ENCODE peak calls at places on chromosomes 2 and 18, in five cellular contexts. One of them, this sample, is unnamed.
A peak's percentile ranks its signal among the peaks of the same experiment; 100 is the strongest.

GRCh38 chr2:221478106-221478863 is 93.8 kb downstream of the EPHA4 start:
- DNase-seq in PC-9: peak; percentile 48
- DNase-seq in pancreas: no peak
- DNase-seq in fibroblast of lung: no peak
- DNase-seq in heart right ventricle: no peak
- DNase-seq in this sample: no peak

GRCh38 chr2:132681766-132682165 is 11.8 kb upstream of the LYPD1 start:
- DNase-seq in PC-9: no peak
- DNase-seq in pancreas: no peak
- DNase-seq in fibroblast of lung: no peak
- DNase-seq in heart right ventricle: no peak
- DNase-seq in this sample: no peak

GRCh38 chr18:23077493-23078256 is 57.6 kb upstream of the CABLES1 start:
- DNase-seq in PC-9: peak; percentile 30
- DNase-seq in pancreas: no peak
- DNase-seq in fibroblast of lung: no peak
- DNase-seq in heart right ventricle: no peak
- DNase-seq in this sample: no peak

GRCh38 chr2:11155326-11156059 is at the start of gene SLC66A3:
- DNase-seq in PC-9: no peak
- DNase-seq in pancreas: no peak
- DNase-seq in fibroblast of lung: peak; percentile 87
- DNase-seq in heart right ventricle: no peak
- DNase-seq in this sample: peak; percentile 87

GRCh38 chr2:237623428-237624403 is 3.7 kb upstream of the LRRFIP1 start:
- DNase-seq in PC-9: no peak
- DNase-seq in pancreas: no peak
- DNase-seq in fibroblast of lung: peak; percentile 37
- DNase-seq in heart right ventricle: no peak
- DNase-seq in this sample: no peak

GRCh38 chr2:19021100-19021476 is 337.3 kb downstream of the OSR1 start:
- DNase-seq in PC-9: peak; percentile 10
- DNase-seq in pancreas: no peak
- DNase-seq in fibroblast of lung: peak; percentile 95
- DNase-seq in heart right ventricle: no peak
- DNase-seq in this sample: no peak

GRCh38 chr2:213007290-213007838 is 144.0 kb downstream of the IKZF2 start:
- DNase-seq in PC-9: no peak
- DNase-seq in pancreas: no peak
- DNase-seq in fibroblast of lung: peak; percentile 15
- DNase-seq in heart right ventricle: no peak
- DNase-seq in this sample: no peak

GRCh38 chr2:219681301-219682290 is 54.2 kb downstream of the SLC4A3 start:
- DNase-seq in PC-9: no peak
- DNase-seq in pancreas: no peak
- DNase-seq in fibroblast of lung: peak; percentile 77
- DNase-seq in heart right ventricle: no peak
- DNase-seq in this sample: no peak

GRCh38 chr2:2582998-2583545 is 252.0 kb upstream of the MYT1L start:
- DNase-seq in PC-9: no peak
- DNase-seq in pancreas: no peak
- DNase-seq in fibroblast of lung: no peak
- DNase-seq in heart right ventricle: no peak
- DNase-seq in this sample: no peak

GRCh38 chr18:23138470-23138869 is 3.2 kb downstream of the CABLES1 start:
- DNase-seq in PC-9: no peak
- DNase-seq in pancreas: no peak
- DNase-seq in fibroblast of lung: no peak
- DNase-seq in heart right ventricle: peak; percentile 48
- DNase-seq in this sample: no peak

GRCh38 chr18:57940166-57940565 is 103.9 kb upstream of the NEDD4L start:
- DNase-seq in PC-9: no peak
- DNase-seq in pancreas: no peak
- DNase-seq in fibroblast of lung: no peak
- DNase-seq in heart right ventricle: no peak
- DNase-seq in this sample: no peak

GRCh38 chr2:112959109-112959591 is 18.7 kb upstream of the IL36G start:
- DNase-seq in PC-9: no peak
- DNase-seq in pancreas: no peak
- DNase-seq in fibroblast of lung: no peak
- DNase-seq in heart right ventricle: no peak
- DNase-seq in this sample: no peak

GRCh38 chr2:86189782-86190416 is 5.4 kb downstream of the IMMT start:
- DNase-seq in PC-9: no peak
- DNase-seq in pancreas: no peak
- DNase-seq in fibroblast of lung: no peak
- DNase-seq in heart right ventricle: no peak
- DNase-seq in this sample: no peak

GRCh38 chr18:54958711-54959625 is at the start of gene CCDC68:
- DNase-seq in PC-9: peak; percentile 64
- DNase-seq in pancreas: peak; percentile 81
- DNase-seq in fibroblast of lung: peak; percentile 42
- DNase-seq in heart right ventricle: peak; percentile 45
- DNase-seq in this sample: peak; percentile 88

GRCh38 chr2:231326404-231326803 is 69.1 kb upstream of the B3GNT7 start:
- DNase-seq in PC-9: no peak
- DNase-seq in pancreas: no peak
- DNase-seq in fibroblast of lung: no peak
- DNase-seq in heart right ventricle: no peak
- DNase-seq in this sample: no peak

GRCh38 chr2:11613297-11613696 is 56.7 kb downstream of the NTSR2 start:
- DNase-seq in PC-9: no peak
- DNase-seq in pancreas: no peak
- DNase-seq in fibroblast of lung: no peak
- DNase-seq in heart right ventricle: no peak
- DNase-seq in this sample: no peak

GRCh38 chr2:144518744-144519596 is 949 bp downstream of the ZEB2 start:
- DNase-seq in PC-9: no peak
- DNase-seq in pancreas: no peak
- DNase-seq in fibroblast of lung: no peak
- DNase-seq in heart right ventricle: no peak
- DNase-seq in this sample: no peak

GRCh38 chr2:193668557-193669323 is 1474.0 kb upstream of the TMEFF2 start:
- DNase-seq in PC-9: no peak
- DNase-seq in pancreas: no peak
- DNase-seq in fibroblast of lung: no peak
- DNase-seq in heart right ventricle: no peak
- DNase-seq in this sample: no peak

GRCh38 chr2:189412330-189412953 is 28.8 kb upstream of the WDR75 start:
- DNase-seq in PC-9: peak; percentile 3
- DNase-seq in pancreas: no peak
- DNase-seq in fibroblast of lung: peak; percentile 53
- DNase-seq in heart right ventricle: peak; percentile 33
- DNase-seq in this sample: no peak

GRCh38 chr2:43605079-43605655 is 9.3 kb upstream of the THADA start:
- DNase-seq in PC-9: peak; percentile 35
- DNase-seq in pancreas: no peak
- DNase-seq in fibroblast of lung: peak; percentile 57
- DNase-seq in heart right ventricle: no peak
- DNase-seq in this sample: peak; percentile 17

GRCh38 chr18:3248670-3249359 is 1.2 kb downstream of the MYL12A start:
- DNase-seq in PC-9: no peak
- DNase-seq in pancreas: no peak
- DNase-seq in fibroblast of lung: peak; percentile 69
- DNase-seq in heart right ventricle: peak; percentile 37
- DNase-seq in this sample: no peak

GRCh38 chr18:11999431-11999830 is 18.1 kb downstream of the IMPA2 start:
- DNase-seq in PC-9: no peak
- DNase-seq in pancreas: peak; percentile 58
- DNase-seq in fibroblast of lung: no peak
- DNase-seq in heart right ventricle: no peak
- DNase-seq in this sample: peak; percentile 33

GRCh38 chr18:56488739-56489138 is 149.7 kb downstream of the TXNL1 start:
- DNase-seq in PC-9: no peak
- DNase-seq in pancreas: no peak
- DNase-seq in fibroblast of lung: no peak
- DNase-seq in heart right ventricle: no peak
- DNase-seq in this sample: no peak

GRCh38 chr2:33320573-33320972 is 155.9 kb upstream of the RASGRP3 start:
- DNase-seq in PC-9: no peak
- DNase-seq in pancreas: no peak
- DNase-seq in fibroblast of lung: no peak
- DNase-seq in heart right ventricle: no peak
- DNase-seq in this sample: no peak

GRCh38 chr2:19377717-19378116 is 19.3 kb upstream of the OSR1 start:
- DNase-seq in PC-9: no peak
- DNase-seq in pancreas: no peak
- DNase-seq in fibroblast of lung: no peak
- DNase-seq in heart right ventricle: no peak
- DNase-seq in this sample: no peak

GRCh38 chr18:35334821-35335220 is 9.4 kb downstream of the ZNF24 start:
- DNase-seq in PC-9: no peak
- DNase-seq in pancreas: no peak
- DNase-seq in fibroblast of lung: peak; percentile 83
- DNase-seq in heart right ventricle: no peak
- DNase-seq in this sample: no peak

GRCh38 chr18:35331367-35332087 is 12.7 kb downstream of the ZNF24 start:
- DNase-seq in PC-9: no peak
- DNase-seq in pancreas: no peak
- DNase-seq in fibroblast of lung: no peak
- DNase-seq in heart right ventricle: no peak
- DNase-seq in this sample: no peak

GRCh38 chr18:35334183-35334582 is 10.0 kb downstream of the ZNF24 start:
- DNase-seq in PC-9: no peak
- DNase-seq in pancreas: no peak
- DNase-seq in fibroblast of lung: no peak
- DNase-seq in heart right ventricle: no peak
- DNase-seq in this sample: no peak

GRCh38 chr18:35335861-35336260 is 8.4 kb downstream of the ZNF24 start:
- DNase-seq in PC-9: no peak
- DNase-seq in pancreas: no peak
- DNase-seq in fibroblast of lung: no peak
- DNase-seq in heart right ventricle: no peak
- DNase-seq in this sample: no peak

DNA sequence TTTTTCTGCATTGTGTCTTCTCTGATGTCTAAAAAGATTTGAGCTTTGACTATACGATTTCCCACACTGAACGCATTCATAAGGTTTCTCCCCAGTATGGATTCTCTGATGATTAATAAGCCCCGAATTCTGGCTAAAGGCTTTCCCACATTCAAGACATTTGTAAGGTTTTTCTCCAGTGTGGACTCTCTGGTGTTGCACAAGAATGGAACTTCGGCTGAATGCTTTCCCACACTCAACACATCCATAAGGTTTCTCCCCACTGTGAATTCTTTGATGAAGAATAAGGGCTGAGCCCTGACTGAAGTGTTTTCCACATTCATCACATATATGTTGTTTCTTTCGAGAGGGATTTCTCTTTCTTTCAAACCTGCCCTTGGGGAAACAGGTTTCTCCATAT is 7.0 kb downstream of the ZNF24 start:
- DNase-seq in PC-9: no peak
- DNase-seq in pancreas: no peak
- DNase-seq in fibroblast of lung: no peak
- DNase-seq in heart right ventricle: no peak
- DNase-seq in this sample: no peak
- H3K9me3 ChIP-seq in PC-9: no peaks in the 10 kb centered on the region
- H3K9me3 ChIP-seq in pancreas: no peaks in the 10 kb centered on the region
- H3K9me3 ChIP-seq in fibroblast of lung: no peaks in the 10 kb centered on the region
- H3K9me3 ChIP-seq in heart right ventricle: no peaks in the 10 kb centered on the region
- H3K9me3 ChIP-seq in this sample: no peaks in the 10 kb centered on the region

DNA sequence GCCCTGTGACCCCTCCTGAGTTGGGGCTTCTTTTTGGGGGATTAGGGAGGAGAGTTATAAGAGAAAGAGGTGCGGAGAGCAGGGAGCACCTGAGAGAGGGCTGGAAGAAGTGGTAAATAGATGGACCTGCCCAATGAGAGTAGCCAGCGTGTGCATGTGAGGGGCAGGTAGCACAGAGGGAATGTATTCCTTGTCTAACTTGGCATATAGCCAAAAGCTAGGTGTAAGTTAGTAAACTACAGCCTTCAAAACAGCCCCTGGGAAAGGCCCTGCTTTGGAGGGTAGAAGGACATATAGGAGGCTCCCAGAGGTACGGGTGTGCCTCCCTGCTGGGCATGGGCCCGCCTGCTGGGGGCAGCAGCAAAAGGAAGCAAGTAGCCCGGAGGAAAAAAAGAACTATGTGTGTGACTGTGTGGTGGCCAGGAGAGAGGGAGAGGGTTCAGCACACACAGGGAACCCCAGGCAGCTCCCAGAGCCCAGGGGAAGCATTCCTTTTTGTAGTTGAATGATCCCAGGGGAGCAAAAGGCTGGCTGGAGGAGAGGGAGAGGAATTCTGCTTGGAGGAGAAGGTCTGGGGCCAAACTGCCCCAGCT is 48.0 kb downstream of the TCF7L1 start:
- DNase-seq in PC-9: peak; percentile 11
- DNase-seq in pancreas: no peak
- DNase-seq in fibroblast of lung: no peak
- DNase-seq in heart right ventricle: no peak
- DNase-seq in this sample: no peak
- TF ChIP-seq CTCF in PC-9: peak; percentile 26
- TF ChIP-seq CTCF in pancreas: no peak
- TF ChIP-seq CTCF in fibroblast of lung: no peak
- TF ChIP-seq CTCF in heart right ventricle: peak; percentile 21
- TF ChIP-seq CTCF in this sample: no peak

DNA sequence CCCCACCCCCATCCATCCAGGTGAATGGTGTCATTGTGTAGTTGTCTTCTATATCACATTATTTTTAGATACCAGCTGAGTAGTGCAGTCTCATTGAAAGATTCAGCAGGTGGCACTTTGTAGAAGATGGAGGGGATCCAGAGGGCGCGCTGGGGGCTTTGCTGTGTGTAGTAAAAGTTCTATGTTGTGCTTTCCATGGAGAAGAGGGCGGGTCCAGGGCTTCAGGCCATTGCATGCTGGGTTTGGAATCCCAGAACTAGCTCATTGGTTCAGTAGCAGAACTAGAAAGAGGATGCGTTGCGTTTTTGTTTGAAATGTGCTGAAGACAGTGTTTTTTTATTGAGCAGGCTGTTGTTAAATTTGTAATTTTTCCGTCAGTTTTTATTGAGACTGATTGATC is 120.0 kb downstream of the MAP4K4 start:
- DNase-seq in PC-9: no peak
- DNase-seq in pancreas: no peak
- DNase-seq in fibroblast of lung: no peak
- DNase-seq in heart right ventricle: no peak
- DNase-seq in this sample: no peak
- H3K4me3 ChIP-seq in PC-9: no peak overlapping the region
- H3K4me3 ChIP-seq in pancreas: no peak overlapping the region
- H3K4me3 ChIP-seq in fibroblast of lung: no peak overlapping the region
- H3K4me3 ChIP-seq in heart right ventricle: no peak overlapping the region
- H3K4me3 ChIP-seq in this sample: no peak overlapping the region

GRCh38 chr2:62042400-62042799 is 136.9 kb downstream of the COMMD1 start:
- DNase-seq in PC-9: no peak
- DNase-seq in pancreas: peak; percentile 10
- DNase-seq in fibroblast of lung: no peak
- DNase-seq in heart right ventricle: no peak
- DNase-seq in this sample: peak; percentile 48
- H3K9me3 ChIP-seq in PC-9: peaks cover 7% of the 10 kb centered on the region
- H3K9me3 ChIP-seq in pancreas: no peaks in the 10 kb centered on the region
- H3K9me3 ChIP-seq in fibroblast of lung: no peaks in the 10 kb centered on the region
- H3K9me3 ChIP-seq in heart right ventricle: no peaks in the 10 kb centered on the region
- H3K9me3 ChIP-seq in this sample: peaks cover 7% of the 10 kb centered on the region

GRCh38 chr2:127355407-127356008 is 32.3 kb downstream of the MAP3K2 start:
- DNase-seq in PC-9: peak; percentile 7
- DNase-seq in pancreas: no peak
- DNase-seq in fibroblast of lung: no peak
- DNase-seq in heart right ventricle: no peak
- DNase-seq in this sample: peak; percentile 46
- TF ChIP-seq CTCF in PC-9: peak; percentile 91
- TF ChIP-seq CTCF in pancreas: peak; percentile 27
- TF ChIP-seq CTCF in fibroblast of lung: peak; percentile 33
- TF ChIP-seq CTCF in heart right ventricle: peak; percentile 46
- TF ChIP-seq CTCF in this sample: peak; percentile 18

This sample was measured in mucosa of descending colon.